ENCODE peak calls at places on chromosomes 6 and 20, in five cellular contexts. One of them, this sample, is unnamed.

GRCh38 chr6:39992861-39993622 is 58.8 kb upstream of the MOCS1 start:
- DNase-seq in GM12864: no peak
- DNase-seq in endothelial cell of umbilical vein: no peak
- DNase-seq in GM06990: no peak
- DNase-seq in AG09309: no peak
- DNase-seq in this sample: no peak

GRCh38 chr6:154196333-154196732 is 157.3 kb downstream of the OPRM1 start:
- DNase-seq in GM12864: no peak
- DNase-seq in endothelial cell of umbilical vein: no peak
- DNase-seq in GM06990: no peak
- DNase-seq in AG09309: no peak
- DNase-seq in this sample: no peak

GRCh38 chr6:52514514-52514913 is 62.3 kb downstream of the TRAM2 start:
- DNase-seq in GM12864: no peak
- DNase-seq in endothelial cell of umbilical vein: no peak
- DNase-seq in GM06990: no peak
- DNase-seq in AG09309: no peak
- DNase-seq in this sample: peak

GRCh38 chr6:156419594-156419993 is 357.6 kb upstream of the ARID1B start:
- DNase-seq in GM12864: no peak
- DNase-seq in endothelial cell of umbilical vein: no peak
- DNase-seq in GM06990: no peak
- DNase-seq in AG09309: no peak
- DNase-seq in this sample: no peak

GRCh38 chr6:131894735-131895424 is 56.3 kb downstream of the CCN2 start:
- DNase-seq in GM12864: no peak
- DNase-seq in endothelial cell of umbilical vein: no peak
- DNase-seq in GM06990: no peak
- DNase-seq in AG09309: no peak
- DNase-seq in this sample: no peak

GRCh38 chr20:60283281-60283680 is 325.1 kb downstream of the CDH26 start:
- DNase-seq in GM12864: no peak
- DNase-seq in endothelial cell of umbilical vein: no peak
- DNase-seq in GM06990: no peak
- DNase-seq in AG09309: no peak
- DNase-seq in this sample: no peak

GRCh38 chr20:43798591-43799149 is 71.9 kb upstream of the GTSF1L start:
- DNase-seq in GM12864: no peak
- DNase-seq in endothelial cell of umbilical vein: no peak
- DNase-seq in GM06990: no peak
- DNase-seq in AG09309: no peak
- DNase-seq in this sample: no peak

GRCh38 chr6:16003197-16003491 is 125.7 kb upstream of the MYLIP start:
- DNase-seq in GM12864: no peak
- DNase-seq in endothelial cell of umbilical vein: no peak
- DNase-seq in GM06990: no peak
- DNase-seq in AG09309: no peak
- DNase-seq in this sample: no peak

DNA sequence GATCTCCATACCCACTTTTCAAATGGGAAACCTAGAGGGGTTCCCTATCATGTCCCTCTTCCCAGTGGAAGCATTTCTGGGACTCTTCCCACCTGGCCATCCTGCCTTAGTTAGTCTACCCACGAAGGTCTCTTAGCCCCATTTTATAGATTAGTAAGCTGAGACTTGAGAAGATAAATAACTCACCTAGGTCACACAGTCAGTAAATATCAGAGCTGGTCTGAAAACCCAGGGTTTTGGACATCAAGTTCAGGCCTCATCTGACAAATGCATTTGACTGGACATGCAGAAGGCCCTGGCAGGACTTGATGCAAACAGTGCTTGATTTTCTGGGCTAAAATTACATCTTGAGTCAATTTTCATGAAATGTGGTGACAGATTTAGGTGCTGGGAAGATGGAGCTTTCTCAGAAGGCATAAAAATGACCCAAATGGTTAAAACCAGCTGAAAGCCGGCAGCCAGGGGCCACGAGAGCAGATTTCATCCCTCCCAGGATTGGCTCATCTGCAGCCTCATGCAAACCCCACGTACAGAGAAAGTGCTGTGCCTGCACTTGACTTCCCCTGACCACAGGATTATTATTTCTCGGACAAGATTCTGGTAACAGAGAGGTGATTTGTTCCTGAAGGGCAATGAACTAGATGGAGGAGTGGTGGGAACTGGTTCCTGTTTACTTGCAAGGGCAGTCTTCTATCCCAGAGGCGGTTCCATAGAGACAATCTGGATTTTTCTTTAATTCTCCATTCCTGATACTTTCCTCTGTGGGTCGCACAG is 23.1 kb downstream of the CPNE5 start:
- DNase-seq in GM12864: no peak
- DNase-seq in endothelial cell of umbilical vein: no peak
- DNase-seq in GM06990: no peak
- DNase-seq in AG09309: no peak
- DNase-seq in this sample: no peak
- TF ChIP-seq CTCF in GM12864: no peak
- TF ChIP-seq CTCF in endothelial cell of umbilical vein: no peak
- TF ChIP-seq CTCF in GM06990: no peak
- TF ChIP-seq CTCF in AG09309: no peak
- TF ChIP-seq CTCF in this sample: no peak

DNA sequence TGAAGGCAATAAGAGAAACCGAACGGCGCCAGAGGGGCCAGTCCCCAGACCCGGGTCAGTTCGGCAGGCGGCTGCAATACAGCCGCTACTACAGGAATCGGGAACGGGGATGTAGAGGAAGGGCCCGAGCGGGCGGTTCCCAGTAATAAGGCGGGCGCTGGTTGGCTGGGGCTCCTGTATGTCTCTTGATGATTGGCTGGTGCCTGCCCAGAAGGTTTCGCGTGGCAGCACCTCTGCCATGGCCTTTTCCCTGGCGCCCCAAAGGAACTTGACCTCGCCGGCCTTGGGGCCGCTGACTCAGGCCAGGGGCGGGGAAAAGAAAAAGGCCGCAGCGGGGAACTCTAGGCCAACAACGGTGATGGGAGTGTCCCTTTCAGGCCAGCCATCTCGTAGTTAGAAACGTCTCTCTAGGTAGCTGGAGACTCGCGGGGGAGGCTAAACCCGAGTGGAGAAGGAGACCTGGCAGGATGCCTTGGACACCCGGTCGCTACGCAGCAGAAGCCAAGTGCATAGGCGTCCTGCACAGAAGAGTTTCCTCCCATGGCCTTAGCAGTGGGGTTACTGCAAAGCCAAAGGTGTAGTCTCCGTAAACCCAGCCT is at the start of gene IBTK:
- DNase-seq in GM12864: peak
- DNase-seq in endothelial cell of umbilical vein: peak
- DNase-seq in GM06990: peak
- DNase-seq in AG09309: peak
- DNase-seq in this sample: peak
- TF ChIP-seq CTCF in GM12864: no peak
- TF ChIP-seq CTCF in endothelial cell of umbilical vein: no peak
- TF ChIP-seq CTCF in GM06990: no peak
- TF ChIP-seq CTCF in AG09309: no peak
- TF ChIP-seq CTCF in this sample: no peak

GRCh38 chr6:129567374-129567773 is 142.6 kb downstream of the ARHGAP18 start:
- DNase-seq in GM12864: no peak
- DNase-seq in endothelial cell of umbilical vein: no peak
- DNase-seq in GM06990: no peak
- DNase-seq in AG09309: no peak
- DNase-seq in this sample: no peak
- TF ChIP-seq CTCF in GM12864: peak
- TF ChIP-seq CTCF in endothelial cell of umbilical vein: peak
- TF ChIP-seq CTCF in GM06990: peak
- TF ChIP-seq CTCF in AG09309: peak
- TF ChIP-seq CTCF in this sample: peak

GRCh38 chr6:86782328-86782727 is 155.0 kb upstream of the HTR1E start:
- DNase-seq in GM12864: no peak
- DNase-seq in endothelial cell of umbilical vein: no peak
- DNase-seq in GM06990: no peak
- DNase-seq in AG09309: no peak
- DNase-seq in this sample: no peak
- TF ChIP-seq CTCF in GM12864: no peak
- TF ChIP-seq CTCF in endothelial cell of umbilical vein: no peak
- TF ChIP-seq CTCF in GM06990: no peak
- TF ChIP-seq CTCF in AG09309: no peak
- TF ChIP-seq CTCF in this sample: no peak